ENCODE peak calls at places on chromosomes 3 and 15, in six cellular contexts. One of them, this sample, is unnamed. For H3K4me1, the result is how much of the 10 kb centered on the place peaks cover.

GRCh38 chr3:23547905-23548304 is 257.9 kb upstream of the UBE2E1 start:
- DNase-seq in K562: no peak
- DNase-seq in H9: no peak
- DNase-seq in neural progenitor cell: no peak
- DNase-seq in SJSA1: no peak
- DNase-seq in aorta: no peak
- DNase-seq in this sample: no peak

GRCh38 chr15:51782357-51782896 is 31.0 kb downstream of the TMOD2 start:
- DNase-seq in K562: peak
- DNase-seq in H9: no peak
- DNase-seq in neural progenitor cell: peak
- DNase-seq in SJSA1: no peak
- DNase-seq in aorta: no peak
- DNase-seq in this sample: peak

GRCh38 chr15:91302588-91303439 is 202.8 kb downstream of the SV2B start:
- DNase-seq in K562: peak
- DNase-seq in H9: peak
- DNase-seq in neural progenitor cell: peak
- DNase-seq in SJSA1: no peak
- DNase-seq in aorta: no peak
- DNase-seq in this sample: peak

GRCh38 chr3:190486908-190487607 is 26.8 kb upstream of the IL1RAP start:
- DNase-seq in K562: no peak
- DNase-seq in H9: no peak
- DNase-seq in neural progenitor cell: no peak
- DNase-seq in SJSA1: no peak
- DNase-seq in aorta: no peak
- DNase-seq in this sample: no peak

GRCh38 chr15:51758645-51759044 is 7.2 kb downstream of the TMOD2 start:
- DNase-seq in K562: no peak
- DNase-seq in H9: no peak
- DNase-seq in neural progenitor cell: no peak
- DNase-seq in SJSA1: no peak
- DNase-seq in aorta: no peak
- DNase-seq in this sample: no peak

GRCh38 chr15:33242669-33243191 is 48.2 kb upstream of the FMN1 start:
- DNase-seq in K562: peak
- DNase-seq in H9: no peak
- DNase-seq in neural progenitor cell: peak
- DNase-seq in SJSA1: no peak
- DNase-seq in aorta: no peak
- DNase-seq in this sample: peak

GRCh38 chr3:5187920-5188418 is 462 bp downstream of the EDEM1 start:
- DNase-seq in K562: peak
- DNase-seq in H9: peak
- DNase-seq in neural progenitor cell: peak
- DNase-seq in SJSA1: peak
- DNase-seq in aorta: peak
- DNase-seq in this sample: peak

GRCh38 chr15:37099321-37100108 is 834 bp downstream of the MEIS2 start:
- DNase-seq in K562: peak
- DNase-seq in H9: no peak
- DNase-seq in neural progenitor cell: peak
- DNase-seq in SJSA1: no peak
- DNase-seq in aorta: no peak
- DNase-seq in this sample: peak

GRCh38 chr15:101250931-101251829 is 668 bp downstream of the CHSY1 start:
- DNase-seq in K562: peak
- DNase-seq in H9: no peak
- DNase-seq in neural progenitor cell: peak
- DNase-seq in SJSA1: no peak
- DNase-seq in aorta: no peak
- DNase-seq in this sample: no peak

GRCh38 chr3:11543141-11543947 is 100.4 kb downstream of the VGLL4 start:
- DNase-seq in K562: no peak
- DNase-seq in H9: no peak
- DNase-seq in neural progenitor cell: no peak
- DNase-seq in SJSA1: no peak
- DNase-seq in aorta: peak
- DNase-seq in this sample: no peak

GRCh38 chr3:16978234-16978920 is 93.6 kb downstream of the PLCL2 start:
- DNase-seq in K562: no peak
- DNase-seq in H9: no peak
- DNase-seq in neural progenitor cell: no peak
- DNase-seq in SJSA1: no peak
- DNase-seq in aorta: no peak
- DNase-seq in this sample: no peak

GRCh38 chr3:57768595-57768994 is 12.5 kb downstream of the SLMAP start:
- DNase-seq in K562: no peak
- DNase-seq in H9: no peak
- DNase-seq in neural progenitor cell: no peak
- DNase-seq in SJSA1: no peak
- DNase-seq in aorta: no peak
- DNase-seq in this sample: no peak

GRCh38 chr3:50205719-50206276 is 727 bp downstream of the SLC38A3 start:
- DNase-seq in K562: peak
- DNase-seq in H9: peak
- DNase-seq in neural progenitor cell: peak
- DNase-seq in SJSA1: no peak
- DNase-seq in aorta: no peak
- DNase-seq in this sample: peak

GRCh38 chr3:134359121-134360010 is 14.9 kb downstream of the AMOTL2 start:
- DNase-seq in K562: no peak
- DNase-seq in H9: no peak
- DNase-seq in neural progenitor cell: no peak
- DNase-seq in SJSA1: no peak
- DNase-seq in aorta: peak
- DNase-seq in this sample: no peak

GRCh38 chr3:134362221-134362620 is 12.0 kb downstream of the AMOTL2 start:
- DNase-seq in K562: no peak
- DNase-seq in H9: no peak
- DNase-seq in neural progenitor cell: no peak
- DNase-seq in SJSA1: no peak
- DNase-seq in aorta: peak
- DNase-seq in this sample: no peak

GRCh38 chr3:134357914-134358811 is 16.1 kb downstream of the AMOTL2 start:
- DNase-seq in K562: peak
- DNase-seq in H9: peak
- DNase-seq in neural progenitor cell: no peak
- DNase-seq in SJSA1: peak
- DNase-seq in aorta: peak
- DNase-seq in this sample: peak

GRCh38 chr3:134361162-134361831 is 12.9 kb downstream of the AMOTL2 start:
- DNase-seq in K562: no peak
- DNase-seq in H9: no peak
- DNase-seq in neural progenitor cell: no peak
- DNase-seq in SJSA1: no peak
- DNase-seq in aorta: peak
- DNase-seq in this sample: no peak

DNA sequence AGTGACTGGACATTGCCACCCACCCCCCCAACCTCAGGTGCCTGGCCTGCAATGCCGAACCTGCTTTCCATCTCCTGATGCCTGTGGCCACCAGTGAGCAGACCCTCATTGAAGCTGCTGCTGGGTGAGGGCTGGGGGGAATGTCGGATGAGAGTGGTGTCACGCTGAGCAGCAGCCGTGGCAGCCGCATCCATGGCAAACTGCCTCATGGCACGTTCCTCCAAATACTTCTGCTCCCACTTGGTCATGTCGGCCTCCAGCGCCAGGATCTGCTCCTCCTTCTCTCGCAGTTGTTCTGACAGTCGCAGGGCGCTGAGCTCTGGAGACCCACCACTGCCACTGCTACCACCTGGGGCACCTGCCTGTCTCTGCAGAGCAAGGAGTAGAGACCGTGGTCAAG is 14.2 kb downstream of the AMOTL2 start:
- DNase-seq in K562: no peak
- DNase-seq in H9: no peak
- DNase-seq in neural progenitor cell: no peak
- DNase-seq in SJSA1: no peak
- DNase-seq in aorta: peak
- DNase-seq in this sample: no peak
- H3K4me1 ChIP-seq in K562: under half
- H3K4me1 ChIP-seq in H9: under half
- H3K4me1 ChIP-seq in neural progenitor cell: under half
- H3K4me1 ChIP-seq in SJSA1: half or more
- H3K4me1 ChIP-seq in aorta: under half
- H3K4me1 ChIP-seq in this sample: under half

DNA sequence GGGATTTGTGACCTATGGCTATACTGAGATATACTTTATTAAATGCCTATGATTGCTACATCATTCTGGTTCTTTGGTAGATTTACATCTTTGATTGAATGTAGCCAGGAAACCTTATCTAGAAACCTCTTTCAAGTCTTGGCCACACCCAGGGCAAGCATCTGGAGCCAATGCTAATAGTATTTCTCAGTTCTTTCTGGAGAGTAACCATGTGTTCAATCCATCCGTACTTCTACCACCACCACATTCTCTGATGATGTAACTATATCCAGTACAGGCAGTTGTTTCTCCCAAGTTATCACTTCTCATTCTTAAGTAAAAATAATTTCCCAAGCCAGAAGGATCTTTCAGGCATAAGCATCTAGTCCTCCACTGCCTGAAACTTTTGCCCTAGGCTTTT is 69.0 kb downstream of the NME9 start:
- DNase-seq in K562: no peak
- DNase-seq in H9: no peak
- DNase-seq in neural progenitor cell: no peak
- DNase-seq in SJSA1: no peak
- DNase-seq in aorta: no peak
- DNase-seq in this sample: no peak
- H3K4me1 ChIP-seq in K562: under half
- H3K4me1 ChIP-seq in H9: under half
- H3K4me1 ChIP-seq in neural progenitor cell: under half
- H3K4me1 ChIP-seq in SJSA1: under half
- H3K4me1 ChIP-seq in aorta: under half
- H3K4me1 ChIP-seq in this sample: under half

GRCh38 chr15:39936187-39936586 is 2.3 kb downstream of the EIF2AK4 start:
- DNase-seq in K562: no peak
- DNase-seq in H9: no peak
- DNase-seq in neural progenitor cell: no peak
- DNase-seq in SJSA1: no peak
- DNase-seq in aorta: no peak
- DNase-seq in this sample: no peak

GRCh38 chr15:39935241-39935640 is 1.3 kb downstream of the EIF2AK4 start:
- DNase-seq in K562: no peak
- DNase-seq in H9: no peak
- DNase-seq in neural progenitor cell: no peak
- DNase-seq in SJSA1: no peak
- DNase-seq in aorta: no peak
- DNase-seq in this sample: no peak

GRCh38 chr15:39939487-39940452 is 5.9 kb downstream of the EIF2AK4 start:
- DNase-seq in K562: no peak
- DNase-seq in H9: no peak
- DNase-seq in neural progenitor cell: no peak
- DNase-seq in SJSA1: no peak
- DNase-seq in aorta: no peak
- DNase-seq in this sample: no peak

GRCh38 chr15:39934415-39935044 is 615 bp downstream of the EIF2AK4 start:
- DNase-seq in K562: no peak
- DNase-seq in H9: no peak
- DNase-seq in neural progenitor cell: peak
- DNase-seq in SJSA1: no peak
- DNase-seq in aorta: no peak
- DNase-seq in this sample: no peak

DNA sequence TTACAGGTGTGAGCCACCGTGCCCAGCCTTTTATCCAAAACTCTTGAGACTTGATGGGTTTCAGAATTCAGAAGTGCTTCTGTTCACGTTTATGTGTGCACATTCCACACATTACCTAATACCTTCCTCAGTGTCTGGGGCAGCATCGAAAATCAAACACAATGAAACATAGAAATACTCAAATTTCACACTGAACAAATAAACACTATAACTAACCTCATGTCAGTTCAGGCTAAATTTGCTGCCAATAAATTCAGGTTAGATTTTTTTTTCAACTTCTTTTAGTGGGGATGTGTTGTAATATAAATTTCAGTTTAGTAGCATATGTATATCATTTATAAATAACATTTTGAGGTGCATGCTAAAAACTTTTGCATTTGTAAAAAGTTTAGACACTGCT is 2.8 kb downstream of the EIF2AK4 start:
- DNase-seq in K562: no peak
- DNase-seq in H9: no peak
- DNase-seq in neural progenitor cell: no peak
- DNase-seq in SJSA1: no peak
- DNase-seq in aorta: no peak
- DNase-seq in this sample: no peak
- H3K4me1 ChIP-seq in K562: under half
- H3K4me1 ChIP-seq in H9: under half
- H3K4me1 ChIP-seq in neural progenitor cell: under half
- H3K4me1 ChIP-seq in SJSA1: under half
- H3K4me1 ChIP-seq in aorta: under half
- H3K4me1 ChIP-seq in this sample: under half

GRCh38 chr15:73937726-73938125 is 11.5 kb downstream of the LOXL1 start:
- DNase-seq in K562: no peak
- DNase-seq in H9: no peak
- DNase-seq in neural progenitor cell: no peak
- DNase-seq in SJSA1: no peak
- DNase-seq in aorta: peak
- DNase-seq in this sample: no peak

GRCh38 chr15:73935547-73935946 is 9.3 kb downstream of the LOXL1 start:
- DNase-seq in K562: no peak
- DNase-seq in H9: no peak
- DNase-seq in neural progenitor cell: peak
- DNase-seq in SJSA1: no peak
- DNase-seq in aorta: peak
- DNase-seq in this sample: no peak

GRCh38 chr15:73937313-73937695 is 11.0 kb downstream of the LOXL1 start:
- DNase-seq in K562: no peak
- DNase-seq in H9: no peak
- DNase-seq in neural progenitor cell: no peak
- DNase-seq in SJSA1: no peak
- DNase-seq in aorta: peak
- DNase-seq in this sample: no peak

GRCh38 chr15:73936181-73936580 is 9.9 kb downstream of the LOXL1 start:
- DNase-seq in K562: no peak
- DNase-seq in H9: no peak
- DNase-seq in neural progenitor cell: peak
- DNase-seq in SJSA1: no peak
- DNase-seq in aorta: peak
- DNase-seq in this sample: no peak

DNA sequence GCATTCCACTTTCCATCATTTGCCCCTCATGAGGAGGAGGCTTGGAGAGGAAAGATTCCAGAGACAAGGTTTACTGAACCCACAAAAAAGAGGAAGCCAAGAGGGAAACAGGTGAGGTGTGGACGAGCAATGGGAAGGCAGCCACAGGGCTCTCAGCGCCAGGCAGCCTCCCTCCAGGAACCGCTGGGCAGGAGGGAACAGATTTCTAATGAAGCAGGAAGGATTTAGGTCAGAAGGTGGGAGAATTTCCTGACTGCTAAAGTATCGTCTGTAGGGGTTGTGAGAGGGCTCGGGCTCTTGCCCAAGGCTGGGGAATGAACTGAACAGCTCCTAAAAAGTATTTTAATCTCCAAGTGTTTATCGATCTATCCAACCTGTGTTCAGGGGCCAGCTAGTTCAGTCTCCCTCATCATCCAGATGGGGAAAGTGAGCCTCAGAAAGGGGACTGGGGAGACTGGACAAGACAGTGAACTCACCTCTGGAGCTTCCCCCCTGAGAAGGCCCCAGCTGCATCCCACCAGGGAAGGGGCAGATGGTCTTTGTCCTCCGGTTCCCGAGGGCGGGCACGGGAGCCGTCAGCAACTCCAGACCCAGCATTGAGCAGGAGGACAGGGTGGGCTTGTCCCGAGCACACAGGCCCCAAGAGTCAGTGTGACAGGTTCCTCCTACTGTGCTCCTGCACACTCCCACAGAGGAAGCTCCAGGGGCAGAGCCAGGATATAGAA is 10.5 kb downstream of the LOXL1 start:
- DNase-seq in K562: no peak
- DNase-seq in H9: no peak
- DNase-seq in neural progenitor cell: no peak
- DNase-seq in SJSA1: no peak
- DNase-seq in aorta: peak
- DNase-seq in this sample: no peak
- H3K4me1 ChIP-seq in K562: under half
- H3K4me1 ChIP-seq in H9: under half
- H3K4me1 ChIP-seq in neural progenitor cell: under half
- H3K4me1 ChIP-seq in SJSA1: under half
- H3K4me1 ChIP-seq in aorta: under half
- H3K4me1 ChIP-seq in this sample: under half